ENCODE peak calls at places on chromosome 4, in four cellular contexts. O, A, K and T are unnamed samples.
A peak's percentile ranks its signal among the peaks of the same experiment; 100 is the strongest.

GRCh38 chr4:28518781-28519180 is 1658.1 kb downstream of the STIM2 start:
- DNase-seq in O (no peak), A (no peak), K (no peak), T (peak; percentile 12)

GRCh38 chr4:40455340-40455902 is 120.3 kb downstream of the CHRNA9 start:
- DNase-seq in O (no peak), A (no peak), K (no peak), T (no peak)

GRCh38 chr4:122602277-122603142 is 18.4 kb downstream of the IL21 start:
- DNase-seq in O (no peak), A (peak; percentile 9), K (peak; percentile 54), T (peak; percentile 73)

GRCh38 chr4:124590480-124590879 is 122.1 kb downstream of the ANKRD50 start:
- DNase-seq in O (no peak), A (no peak), K (no peak), T (no peak)

GRCh38 chr4:56055027-56055976 is 106.6 kb downstream of the CEP135 start:
- DNase-seq in O (no peak), A (no peak), K (peak; percentile 65), T (no peak)

GRCh38 chr4:10460313-10461047 is 3.3 kb upstream of the ZNF518B start:
- DNase-seq in O (no peak), A (no peak), K (no peak), T (no peak)

GRCh38 chr4:71020611-71021010 is 27.2 kb downstream of the DCK start:
- DNase-seq in O (no peak), A (no peak), K (no peak), T (peak; percentile 46)

GRCh38 chr4:14877246-14878220 is 124.7 kb upstream of the CPEB2 start:
- DNase-seq in O (no peak), A (no peak), K (no peak), T (peak; percentile 59)

GRCh38 chr4:140756292-140757219 is at the start of gene TBC1D9:
- DNase-seq in O (peak; percentile 53), A (peak; percentile 49), K (peak; percentile 97), T (peak; percentile 75)

GRCh38 chr4:155960522-155960921 is 6.9 kb upstream of the CTSO start:
- DNase-seq in O (no peak), A (no peak), K (no peak), T (peak; percentile 52)

GRCh38 chr4:184506527-184507121 is 32.3 kb upstream of the IRF2 start:
- DNase-seq in O (no peak), A (peak; percentile 8), K (peak; percentile 70), T (no peak)

GRCh38 chr4:47654972-47655693 is 170.1 kb downstream of the ATP10D start:
- DNase-seq in O (no peak), A (no peak), K (no peak), T (no peak)

GRCh38 chr4:1122501-1122900 is 9.1 kb upstream of the RNF212 start:
- DNase-seq in O (no peak), A (no peak), K (no peak), T (peak; percentile 18)

GRCh38 chr4:48681856-48682255 is 98.2 kb downstream of the FRYL start:
- DNase-seq in O (no peak), A (no peak), K (no peak), T (peak; percentile 69)

GRCh38 chr4:53355919-53356521 is 9.8 kb downstream of the SCFD2 start:
- DNase-seq in O (no peak), A (no peak), K (no peak), T (no peak)

GRCh38 chr4:55503164-55503563 is 43.5 kb downstream of the CLOCK start:
- DNase-seq in O (no peak), A (no peak), K (no peak), T (peak; percentile 63)

GRCh38 chr4:165584916-165585315 is 206.1 kb downstream of the CPE start:
- DNase-seq in O (no peak), A (no peak), K (no peak), T (no peak)

DNA sequence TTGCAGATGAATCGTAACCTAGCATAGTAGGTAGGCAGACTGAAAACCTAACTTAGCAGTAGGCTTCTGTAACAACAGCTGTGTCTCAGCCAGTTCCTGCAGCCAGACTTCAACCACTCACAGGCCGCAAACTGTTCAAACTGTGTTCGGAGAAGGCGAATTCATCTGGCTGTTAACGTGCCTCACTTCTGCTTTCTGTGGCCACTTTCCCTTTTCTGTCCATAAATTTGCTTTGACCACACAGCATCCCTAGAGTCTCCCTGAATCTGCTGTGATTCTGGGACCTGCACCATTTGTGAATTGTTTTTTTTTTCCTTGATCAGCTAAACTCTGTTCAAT is 15.3 kb downstream of the HTT-AS start:
- DNase-seq in O (no peak), A (no peak), K (no peak), T (no peak)
- H3K4me3 ChIP-seq in O (no peak overlapping the region), A (no peak overlapping the region), K (no peak overlapping the region), T (no peak overlapping the region)

DNA sequence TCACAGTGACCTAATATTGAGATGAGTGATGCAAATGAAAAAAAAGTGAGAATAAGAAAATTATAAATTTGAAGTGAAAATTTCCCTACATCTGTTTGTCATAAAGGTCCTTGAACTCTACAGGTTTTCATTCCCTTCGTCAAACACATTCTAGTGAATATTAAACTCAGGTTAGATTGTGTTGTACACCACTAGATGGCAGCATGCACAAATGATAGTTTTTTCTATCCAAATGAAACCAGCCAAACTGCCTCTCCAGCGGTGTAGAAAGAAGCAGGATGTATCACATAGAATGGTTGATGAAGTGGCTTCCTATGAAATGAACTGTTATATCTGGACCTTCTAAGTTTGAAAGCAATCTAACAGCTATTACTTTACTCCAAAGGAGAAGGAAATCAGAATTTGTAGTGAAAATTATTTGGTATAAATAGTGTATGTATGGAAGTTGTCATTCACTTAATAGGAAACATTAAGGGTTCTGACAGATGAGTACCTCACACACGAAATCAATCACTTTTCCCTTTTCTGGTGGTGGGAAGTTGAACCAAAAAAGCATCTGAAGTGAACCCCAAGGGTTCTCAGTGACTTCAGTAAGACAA is 382.7 kb downstream of the UNC5C start:
- DNase-seq in O (no peak), A (peak; percentile 28), K (peak; percentile 51), T (peak; percentile 79)
- TF ChIP-seq CTCF in O (peak; percentile 59), A (peak; percentile 65), K (peak; percentile 82), T (peak; percentile 49)

GRCh38 chr4:8393593-8394038 is 46.9 kb downstream of the ACOX3 start:
- DNase-seq in O (peak; percentile 96), A (peak; percentile 52), K (no peak), T (peak; percentile 98)
- H3K4me3 ChIP-seq in O (no peak overlapping the region), A (no peak overlapping the region), K (no peak overlapping the region), T (no peak overlapping the region)

DNA sequence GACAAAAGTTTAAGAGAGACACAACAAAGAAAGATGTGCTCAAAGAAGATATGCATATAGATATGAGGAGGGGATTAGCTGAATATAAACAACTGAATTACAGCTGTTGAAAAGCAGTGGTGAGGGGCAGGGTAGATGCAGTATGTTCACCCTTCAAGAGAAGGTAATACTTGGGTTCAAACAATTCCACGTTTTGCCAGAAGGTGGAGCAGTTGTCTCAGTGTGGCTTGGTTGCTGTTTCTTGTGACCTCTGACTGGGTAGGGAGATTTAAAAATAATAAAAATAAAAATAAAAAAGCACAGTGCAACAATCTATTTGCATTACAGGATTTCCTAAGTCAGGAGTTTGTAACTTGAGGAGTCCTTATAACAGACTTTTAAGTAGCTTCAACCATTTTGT is 23.3 kb downstream of the PHOX2B start:
- DNase-seq in O (no peak), A (no peak), K (peak; percentile 66), T (no peak)
- TF ChIP-seq CTCF in O (peak; percentile 2), A (peak; percentile 8), K (peak; percentile 72), T (no peak)

DNA sequence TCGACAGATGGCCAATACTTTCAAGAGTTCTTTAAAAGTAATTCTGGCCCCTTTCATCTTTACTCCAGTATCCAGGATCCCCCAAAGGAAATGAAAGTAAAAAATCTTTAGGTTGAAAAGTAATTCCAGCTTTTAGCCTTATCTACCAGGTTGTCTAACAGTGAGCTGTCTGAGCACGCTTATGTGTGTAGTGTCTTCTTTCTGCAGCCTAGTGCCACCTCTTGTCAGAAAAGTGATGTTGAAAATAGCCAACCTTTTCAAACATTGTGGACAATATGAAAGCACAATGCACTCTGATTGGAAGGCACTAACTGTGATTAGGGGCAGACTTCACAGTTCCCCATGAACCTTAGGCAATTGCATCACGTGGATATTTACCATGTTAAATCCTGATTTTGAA is 92.1 kb downstream of the RELL1 start:
- DNase-seq in O (no peak), A (no peak), K (no peak), T (no peak)
- H3K4me3 ChIP-seq in O (no peak overlapping the region), A (no peak overlapping the region), K (no peak overlapping the region), T (no peak overlapping the region)

GRCh38 chr4:72290737-72291136 is 258.9 kb downstream of the NPFFR2 start:
- DNase-seq in O (no peak), A (no peak), K (no peak), T (no peak)

GRCh38 chr4:72283357-72283756 is 251.6 kb downstream of the NPFFR2 start:
- DNase-seq in O (no peak), A (no peak), K (no peak), T (no peak)

GRCh38 chr4:72280252-72280651 is 248.5 kb downstream of the NPFFR2 start:
- DNase-seq in O (no peak), A (no peak), K (no peak), T (no peak)

GRCh38 chr4:72286185-72286584 is 254.4 kb downstream of the NPFFR2 start:
- DNase-seq in O (no peak), A (no peak), K (no peak), T (peak; percentile 40)
- TF ChIP-seq CTCF in O (peak; percentile 2), A (no peak), K (peak; percentile 59), T (peak; percentile 15)

GRCh38 chr4:4765811-4766210 is 93.7 kb upstream of the MSX1 start:
- DNase-seq in O (no peak), A (no peak), K (peak; percentile 47), T (no peak)

GRCh38 chr4:4764506-4764905 is 95.0 kb upstream of the MSX1 start:
- DNase-seq in O (no peak), A (no peak), K (no peak), T (no peak)

GRCh38 chr4:4762300-4762699 is 97.2 kb upstream of the MSX1 start:
- DNase-seq in O (no peak), A (no peak), K (peak; percentile 58), T (no peak)

GRCh38 chr4:4762909-4763814 is 96.3 kb upstream of the MSX1 start:
- DNase-seq in O (peak; percentile 56), A (peak; percentile 8), K (peak; percentile 91), T (peak; percentile 76)

GRCh38 chr4:4763815-4764202 is 95.7 kb upstream of the MSX1 start:
- DNase-seq in O (no peak), A (no peak), K (no peak), T (no peak)
- H3K4me3 ChIP-seq in O (no peak overlapping the region), A (no peak overlapping the region), K (no peak overlapping the region), T (no peak overlapping the region)

DNA sequence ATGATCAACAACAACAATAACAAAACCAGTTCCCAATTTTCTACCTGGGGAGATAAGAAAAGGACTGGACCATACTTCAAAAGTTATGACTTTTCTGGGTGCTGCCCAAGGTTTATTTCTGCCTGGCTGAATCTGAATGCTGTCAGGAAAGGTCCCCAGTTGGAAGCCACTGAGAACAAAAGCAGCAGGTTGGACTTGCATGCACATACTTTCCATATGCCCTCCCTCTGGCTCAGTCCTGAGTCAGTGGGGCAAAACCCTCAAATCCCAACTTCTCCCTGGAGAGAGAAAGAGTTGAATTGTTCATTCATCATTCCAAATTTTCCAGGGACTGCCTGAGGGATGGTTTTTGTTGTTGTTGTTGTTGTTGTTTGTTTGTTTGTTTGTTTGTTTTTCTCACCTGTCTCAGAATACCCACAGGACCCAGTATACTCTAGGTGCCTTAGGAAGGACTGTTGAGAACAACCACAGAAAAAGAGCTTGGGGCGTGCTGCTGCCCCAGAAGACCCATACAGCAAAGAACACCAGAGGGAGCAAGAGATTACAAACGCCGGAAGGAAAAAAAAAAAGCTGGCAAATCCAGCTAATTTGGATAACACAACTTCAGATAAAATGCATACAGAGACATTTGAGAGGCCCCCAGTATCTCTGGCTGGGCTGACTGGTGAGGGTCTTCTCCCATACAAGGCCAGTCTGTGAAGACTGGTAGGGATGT is 138.9 kb upstream of the INPP4B start:
- DNase-seq in O (no peak), A (peak; percentile 9), K (peak; percentile 65), T (peak; percentile 18)
- TF ChIP-seq CTCF in O (peak; percentile 50), A (peak; percentile 42), K (peak; percentile 77), T (peak; percentile 43)

GRCh38 chr4:82561745-82562552 is at the start of gene TMEM150C:
- DNase-seq in O (no peak), A (peak; percentile 45), K (peak; percentile 88), T (peak; percentile 11)
- H3K4me3 ChIP-seq in O (peak within 1 kb of the TSS; percentile 45), A (peak within 1 kb of the TSS; percentile 94), K (peak within 1 kb of the TSS; percentile 82), T (peak within 1 kb of the TSS; percentile 57)